ENCODE peak calls at places on chromosomes 4 and X, in six cellular contexts. L is body of pancreas, Q is NCI-H146, U is nucleus accumbens, G is NCI-H1417, R is ovary. B is an unnamed sample.
A peak's percentile ranks its signal among the peaks of the same experiment; 100 is the strongest.

GRCh38 chrX:148535639-148536038 is 35.2 kb downstream of the AFF2 start:
- DNase-seq in G (no peak), L (no peak), U (no peak), R (no peak), Q (no peak), B (no peak)

GRCh38 chrX:68930576-68931317 is 101.9 kb downstream of the EFNB1 start:
- DNase-seq in U (no peak), R (no peak), Q (no peak), G (no peak), L (no peak), B (no peak)

GRCh38 chr4:171954650-171955049 is 141.4 kb downstream of the GALNTL6 start:
- DNase-seq in L (no peak), Q (no peak), G (no peak), U (no peak), R (no peak), B (no peak)

GRCh38 chrX:63764946-63765345 is 20.1 kb downstream of the ARHGEF9 start:
- DNase-seq in R (no peak), Q (no peak), G (no peak), L (no peak), U (no peak), B (no peak)

GRCh38 chr4:53579826-53580225 is 11.5 kb downstream of the LNX1 start:
- DNase-seq in R (no peak), G (no peak), Q (no peak), L (no peak), U (no peak), B (no peak)

GRCh38 chrX:153598541-153599191 is at the start of gene CCNQ:
- DNase-seq in R (peak; percentile 52), U (no peak), L (peak; percentile 15), Q (peak; percentile 59), G (peak; percentile 40), B (no peak)

GRCh38 chrX:130304587-130305368 is 34.9 kb upstream of the SLC25A14 start:
- DNase-seq in G (no peak), R (no peak), L (no peak), U (no peak), Q (peak; percentile 0), B (no peak)

GRCh38 chr4:45693746-45694145 is 430.1 kb downstream of the GABRG1 start:
- DNase-seq in R (no peak), Q (no peak), G (no peak), U (no peak), L (no peak), B (peak; percentile 20)

GRCh38 chr4:1578968-1579833 is 104.9 kb downstream of the FAM53A start:
- DNase-seq in U (peak; percentile 32), R (peak; percentile 81), Q (no peak), L (peak; percentile 52), G (no peak), B (peak; percentile 74)

GRCh38 chr4:86160423-86160822 is 199.4 kb downstream of the MAPK10 start:
- DNase-seq in R (no peak), L (no peak), U (no peak), G (no peak), Q (no peak), B (no peak)

GRCh38 chr4:128862608-128863313 is 53.3 kb downstream of the JADE1 start:
- DNase-seq in U (no peak), L (no peak), Q (no peak), R (no peak), G (no peak), B (no peak)

GRCh38 chrX:15956684-15957083 is 102.1 kb upstream of the AP1S2 start:
- DNase-seq in R (no peak), L (no peak), U (no peak), Q (peak; percentile 1), G (no peak), B (no peak)

GRCh38 chr4:184824776-184825393 is 883 bp downstream of the ACSL1 start:
- DNase-seq in R (no peak), Q (peak; percentile 11), L (no peak), U (no peak), G (no peak), B (no peak)

GRCh38 chrX:8971116-8971515 is 62.8 kb downstream of the FAM9B start:
- DNase-seq in R (no peak), G (peak; percentile 34), Q (peak; percentile 19), L (no peak), U (no peak), B (no peak)

GRCh38 chr4:30945586-30945985 is 225.4 kb downstream of the PCDH7 start:
- DNase-seq in L (peak; percentile 13), U (no peak), R (no peak), Q (no peak), G (no peak), B (no peak)

GRCh38 chr4:38491854-38492478 is 172.0 kb upstream of the KLF3 start:
- DNase-seq in Q (no peak), R (no peak), U (no peak), G (no peak), L (no peak), B (no peak)

GRCh38 chrX:130695931-130696330 is 207.1 kb downstream of the ENOX2 start:
- DNase-seq in U (no peak), L (no peak), G (no peak), R (no peak), Q (no peak), B (no peak)

GRCh38 chr4:74056114-74056857 is 17.8 kb upstream of the CXCL3 start:
- DNase-seq in L (no peak), Q (no peak), R (no peak), G (no peak), U (no peak), B (no peak)

B was measured in testis.